ENCODE peak calls at places on chromosome 12, in seven cellular contexts. K is HCT116, C is fibroblast of villous mesenchyme, R is NCI-H1417 treated with DMSO at 0.1 percent for 48 hours, A is T-helper 17 cell, G is BE2C, Q is left cardiac atrium. O is an unnamed sample.
A peak's percentile ranks its signal among the peaks of the same experiment; 100 is the strongest.

GRCh38 chr12:632102-632696 is 31.0 kb downstream of the NINJ2 start:
- DNase-seq in A (no peak), K (no peak), G (no peak), C (peak; percentile 83), Q (no peak), R (no peak), O (peak; percentile 74)

GRCh38 chr12:128627659-128628058 is 196.1 kb downstream of the SLC15A4 start:
- DNase-seq in R (no peak), Q (no peak), K (no peak), C (no peak), A (no peak), G (no peak), O (no peak)

GRCh38 chr12:81080431-81080983 is 2.6 kb downstream of the ACSS3 start:
- DNase-seq in R (no peak), Q (no peak), K (no peak), C (peak; percentile 50), A (no peak), G (no peak), O (no peak)

GRCh38 chr12:84272324-84272723 is 640.3 kb downstream of the SLC6A15 start:
- DNase-seq in C (no peak), K (no peak), A (no peak), Q (no peak), G (no peak), R (no peak), O (no peak)

GRCh38 chr12:52243264-52243773 is 10.3 kb downstream of the KRT7 start:
- DNase-seq in K (no peak), Q (no peak), G (peak; percentile 53), A (no peak), R (no peak), C (peak; percentile 8), O (no peak)

GRCh38 chr12:77924703-77925102 is 94.0 kb downstream of the NAV3 start:
- DNase-seq in K (no peak), C (peak; percentile 91), G (no peak), Q (no peak), R (no peak), A (no peak), O (no peak)

GRCh38 chr12:107504503-107504885 is 181.1 kb upstream of the PWP1 start:
- DNase-seq in R (no peak), C (no peak), G (peak; percentile 83), Q (no peak), K (no peak), A (no peak), O (no peak)

GRCh38 chr12:67765969-67766368 is 117.4 kb downstream of the DYRK2 start:
- DNase-seq in K (no peak), C (no peak), A (no peak), R (no peak), Q (no peak), G (no peak), O (no peak)

GRCh38 chr12:56657416-56658379 is 11.9 kb upstream of the ATP5F1B start:
- DNase-seq in G (no peak), K (no peak), C (no peak), Q (no peak), A (no peak), R (no peak), O (no peak)

GRCh38 chr12:91877461-91878230 is 268.0 kb downstream of the BTG1 start:
- DNase-seq in A (peak; percentile 42), R (no peak), Q (no peak), K (no peak), G (no peak), C (no peak), O (no peak)

GRCh38 chr12:11508699-11509098 is 113.3 kb upstream of the PRB2 start:
- DNase-seq in Q (no peak), C (peak; percentile 9), K (no peak), A (no peak), R (no peak), G (no peak), O (peak; percentile 45)

GRCh38 chr12:32115404-32116104 is 8.9 kb downstream of the BICD1 start:
- DNase-seq in R (no peak), A (no peak), C (peak; percentile 99), Q (peak; percentile 91), K (peak; percentile 90), G (peak; percentile 62), O (peak; percentile 98)

GRCh38 chr12:71214511-71215285 is 56.9 kb upstream of the TSPAN8 start:
- DNase-seq in K (no peak), R (no peak), Q (no peak), C (no peak), G (no peak), A (no peak), O (no peak)

GRCh38 chr12:91023326-91024004 is 18.7 kb upstream of the EPYC start:
- DNase-seq in A (no peak), C (peak; percentile 68), Q (no peak), R (no peak), K (no peak), G (no peak), O (peak; percentile 91)

GRCh38 chr12:57243521-57244305 is 7.3 kb downstream of the STAC3 start:
- DNase-seq in R (no peak), G (peak; percentile 81), Q (peak; percentile 84), C (peak; percentile 66), A (peak; percentile 78), K (peak; percentile 74), O (peak; percentile 65)

GRCh38 chr12:51722387-51722786 is 126.1 kb downstream of the FIGNL2 start:
- DNase-seq in C (no peak), G (no peak), Q (no peak), A (no peak), R (no peak), K (no peak), O (no peak)